ENCODE peak calls at places on chromosomes 6 and 20, in four cellular contexts. L is PC-3; N is HFFc6; S is activated effector memory CD4-positive, alpha-beta T cell treated with Interleukin-2 at 50 U/mL for 16 hours. R is an unnamed sample.

GRCh38 chr20:35226126-35226774 is at the start of gene MMP24:
- DNase-seq in L (no peak), N (no peak), S (no peak), R (no peak)

GRCh38 chr20:34262488-34263288 is 21.5 kb downstream of the ASIP start:
- DNase-seq in L (no peak), N (no peak), S (no peak), R (peak; percentile 56)

GRCh38 chr6:62479722-62480121 is 193.7 kb upstream of the KHDRBS2 start:
- DNase-seq in L (no peak), N (no peak), S (no peak), R (no peak)

GRCh38 chr6:163113358-163113962 is 301.1 kb upstream of the QKI start:
- DNase-seq in L (no peak), N (no peak), S (no peak), R (peak; percentile 1)

GRCh38 chr6:149234051-149234962 is 83.2 kb upstream of the TAB2 start:
- DNase-seq in L (peak; percentile 52), N (peak; percentile 44), S (peak; percentile 26), R (peak; percentile 54)

GRCh38 chr6:1164600-1164999 is 147.3 kb upstream of the FOXQ1 start:
- DNase-seq in L (no peak), N (no peak), S (no peak), R (no peak)

GRCh38 chr6:105844275-105844848 is 241.8 kb upstream of the PRDM1 start:
- DNase-seq in L (no peak), N (no peak), S (no peak), R (no peak)

GRCh38 chr20:20060234-20060998 is 8.1 kb downstream of the CFAP61 start:
- DNase-seq in L (no peak), N (no peak), S (no peak), R (no peak)

GRCh38 chr20:38187512-38187911 is 22.4 kb upstream of the TGM2 start:
- DNase-seq in L (no peak), N (no peak), S (no peak), R (peak; percentile 56)